ENCODE peak calls at places on chromosomes 2 and 18, in six cellular contexts. One of them, this sample, is unnamed.

GRCh38 chr18:8501044-8501443 is 108.2 kb upstream of the RAB12 start:
- DNase-seq in activated effector memory CD4-positive, alpha-beta T cell treated with anti-CD3 and anti-CD28 coated beads, Interleukin-2, amount 50 U/mL, for 16 hours: no peak
- DNase-seq in NCI-H1092 treated with DMSO at 0.1 percent for 48 hours: peak; percentile 48
- DNase-seq in NCI-H774: peak; percentile 51
- DNase-seq in GM23248: no peak
- DNase-seq in ecto neural progenitor cell: no peak
- DNase-seq in this sample: no peak

GRCh38 chr2:207833265-207833751 is 63.6 kb upstream of the FZD5 start:
- DNase-seq in activated effector memory CD4-positive, alpha-beta T cell treated with anti-CD3 and anti-CD28 coated beads, Interleukin-2, amount 50 U/mL, for 16 hours: no peak
- DNase-seq in NCI-H1092 treated with DMSO at 0.1 percent for 48 hours: no peak
- DNase-seq in NCI-H774: no peak
- DNase-seq in GM23248: peak; percentile 21
- DNase-seq in ecto neural progenitor cell: no peak
- DNase-seq in this sample: no peak

GRCh38 chr2:127104881-127105655 is 1.9 kb downstream of the BIN1 start:
- DNase-seq in activated effector memory CD4-positive, alpha-beta T cell treated with anti-CD3 and anti-CD28 coated beads, Interleukin-2, amount 50 U/mL, for 16 hours: peak; percentile 58
- DNase-seq in NCI-H1092 treated with DMSO at 0.1 percent for 48 hours: no peak
- DNase-seq in NCI-H774: no peak
- DNase-seq in GM23248: peak; percentile 28
- DNase-seq in ecto neural progenitor cell: no peak
- DNase-seq in this sample: no peak

GRCh38 chr2:63122921-63123320 is 72.3 kb downstream of the OTX1 start:
- DNase-seq in activated effector memory CD4-positive, alpha-beta T cell treated with anti-CD3 and anti-CD28 coated beads, Interleukin-2, amount 50 U/mL, for 16 hours: no peak
- DNase-seq in NCI-H1092 treated with DMSO at 0.1 percent for 48 hours: no peak
- DNase-seq in NCI-H774: no peak
- DNase-seq in GM23248: no peak
- DNase-seq in ecto neural progenitor cell: no peak
- DNase-seq in this sample: no peak

GRCh38 chr2:112048887-112049286 is 6.2 kb upstream of the TMEM87B start:
- DNase-seq in activated effector memory CD4-positive, alpha-beta T cell treated with anti-CD3 and anti-CD28 coated beads, Interleukin-2, amount 50 U/mL, for 16 hours: no peak
- DNase-seq in NCI-H1092 treated with DMSO at 0.1 percent for 48 hours: peak; percentile 37
- DNase-seq in NCI-H774: peak; percentile 23
- DNase-seq in GM23248: peak; percentile 66
- DNase-seq in ecto neural progenitor cell: no peak
- DNase-seq in this sample: peak; percentile 45

GRCh38 chr2:3461781-3462492 is 57.4 kb downstream of the ADI1 start:
- DNase-seq in activated effector memory CD4-positive, alpha-beta T cell treated with anti-CD3 and anti-CD28 coated beads, Interleukin-2, amount 50 U/mL, for 16 hours: peak; percentile 52
- DNase-seq in NCI-H1092 treated with DMSO at 0.1 percent for 48 hours: peak; percentile 11
- DNase-seq in NCI-H774: peak; percentile 16
- DNase-seq in GM23248: peak; percentile 68
- DNase-seq in ecto neural progenitor cell: no peak
- DNase-seq in this sample: peak; percentile 65

GRCh38 chr2:102080451-102081054 is 62.0 kb upstream of the IL1R1 start:
- DNase-seq in activated effector memory CD4-positive, alpha-beta T cell treated with anti-CD3 and anti-CD28 coated beads, Interleukin-2, amount 50 U/mL, for 16 hours: no peak
- DNase-seq in NCI-H1092 treated with DMSO at 0.1 percent for 48 hours: no peak
- DNase-seq in NCI-H774: no peak
- DNase-seq in GM23248: peak; percentile 72
- DNase-seq in ecto neural progenitor cell: no peak
- DNase-seq in this sample: no peak

GRCh38 chr2:28403388-28403956 is 10.8 kb downstream of the FOSL2 start:
- DNase-seq in activated effector memory CD4-positive, alpha-beta T cell treated with anti-CD3 and anti-CD28 coated beads, Interleukin-2, amount 50 U/mL, for 16 hours: no peak
- DNase-seq in NCI-H1092 treated with DMSO at 0.1 percent for 48 hours: no peak
- DNase-seq in NCI-H774: no peak
- DNase-seq in GM23248: no peak
- DNase-seq in ecto neural progenitor cell: no peak
- DNase-seq in this sample: no peak

GRCh38 chr2:123116595-123116994 is 908.5 kb upstream of the CNTNAP5 start:
- DNase-seq in activated effector memory CD4-positive, alpha-beta T cell treated with anti-CD3 and anti-CD28 coated beads, Interleukin-2, amount 50 U/mL, for 16 hours: no peak
- DNase-seq in NCI-H1092 treated with DMSO at 0.1 percent for 48 hours: no peak
- DNase-seq in NCI-H774: no peak
- DNase-seq in GM23248: no peak
- DNase-seq in ecto neural progenitor cell: no peak
- DNase-seq in this sample: no peak

GRCh38 chr2:174337337-174338154 is 2.8 kb downstream of the SP9 start:
- DNase-seq in activated effector memory CD4-positive, alpha-beta T cell treated with anti-CD3 and anti-CD28 coated beads, Interleukin-2, amount 50 U/mL, for 16 hours: peak; percentile 75
- DNase-seq in NCI-H1092 treated with DMSO at 0.1 percent for 48 hours: no peak
- DNase-seq in NCI-H774: no peak
- DNase-seq in GM23248: no peak
- DNase-seq in ecto neural progenitor cell: peak; percentile 81
- DNase-seq in this sample: no peak

GRCh38 chr2:20314562-20315521 is 35.8 kb downstream of the PUM2 start:
- DNase-seq in activated effector memory CD4-positive, alpha-beta T cell treated with anti-CD3 and anti-CD28 coated beads, Interleukin-2, amount 50 U/mL, for 16 hours: no peak
- DNase-seq in NCI-H1092 treated with DMSO at 0.1 percent for 48 hours: no peak
- DNase-seq in NCI-H774: no peak
- DNase-seq in GM23248: peak; percentile 35
- DNase-seq in ecto neural progenitor cell: no peak
- DNase-seq in this sample: no peak

GRCh38 chr2:1156526-1156925 is 205.9 kb downstream of the SNTG2 start:
- DNase-seq in activated effector memory CD4-positive, alpha-beta T cell treated with anti-CD3 and anti-CD28 coated beads, Interleukin-2, amount 50 U/mL, for 16 hours: no peak
- DNase-seq in NCI-H1092 treated with DMSO at 0.1 percent for 48 hours: no peak
- DNase-seq in NCI-H774: no peak
- DNase-seq in GM23248: no peak
- DNase-seq in ecto neural progenitor cell: no peak
- DNase-seq in this sample: no peak

GRCh38 chr2:43623052-43623451 is 14.0 kb upstream of the PLEKHH2 start:
- DNase-seq in activated effector memory CD4-positive, alpha-beta T cell treated with anti-CD3 and anti-CD28 coated beads, Interleukin-2, amount 50 U/mL, for 16 hours: no peak
- DNase-seq in NCI-H1092 treated with DMSO at 0.1 percent for 48 hours: no peak
- DNase-seq in NCI-H774: no peak
- DNase-seq in GM23248: peak; percentile 23
- DNase-seq in ecto neural progenitor cell: no peak
- DNase-seq in this sample: no peak

GRCh38 chr18:27860011-27860410 is 316.9 kb downstream of the CDH2 start:
- DNase-seq in activated effector memory CD4-positive, alpha-beta T cell treated with anti-CD3 and anti-CD28 coated beads, Interleukin-2, amount 50 U/mL, for 16 hours: no peak
- DNase-seq in NCI-H1092 treated with DMSO at 0.1 percent for 48 hours: peak; percentile 26
- DNase-seq in NCI-H774: no peak
- DNase-seq in GM23248: no peak
- DNase-seq in ecto neural progenitor cell: no peak
- DNase-seq in this sample: no peak

GRCh38 chr2:184215745-184216144 is 382.6 kb upstream of the ZNF804A start:
- DNase-seq in activated effector memory CD4-positive, alpha-beta T cell treated with anti-CD3 and anti-CD28 coated beads, Interleukin-2, amount 50 U/mL, for 16 hours: no peak
- DNase-seq in NCI-H1092 treated with DMSO at 0.1 percent for 48 hours: no peak
- DNase-seq in NCI-H774: no peak
- DNase-seq in GM23248: no peak
- DNase-seq in ecto neural progenitor cell: no peak
- DNase-seq in this sample: no peak

GRCh38 chr2:236638707-236639106 is 69.1 kb downstream of the ACKR3 start:
- DNase-seq in activated effector memory CD4-positive, alpha-beta T cell treated with anti-CD3 and anti-CD28 coated beads, Interleukin-2, amount 50 U/mL, for 16 hours: no peak
- DNase-seq in NCI-H1092 treated with DMSO at 0.1 percent for 48 hours: no peak
- DNase-seq in NCI-H774: no peak
- DNase-seq in GM23248: no peak
- DNase-seq in ecto neural progenitor cell: peak; percentile 44
- DNase-seq in this sample: no peak

GRCh38 chr18:4096501-4096900 is 358.6 kb downstream of the DLGAP1 start:
- DNase-seq in activated effector memory CD4-positive, alpha-beta T cell treated with anti-CD3 and anti-CD28 coated beads, Interleukin-2, amount 50 U/mL, for 16 hours: no peak
- DNase-seq in NCI-H1092 treated with DMSO at 0.1 percent for 48 hours: no peak
- DNase-seq in NCI-H774: no peak
- DNase-seq in GM23248: peak; percentile 68
- DNase-seq in ecto neural progenitor cell: no peak
- DNase-seq in this sample: peak; percentile 2

GRCh38 chr18:56221195-56222065 is 417.0 kb downstream of the TXNL1 start:
- DNase-seq in activated effector memory CD4-positive, alpha-beta T cell treated with anti-CD3 and anti-CD28 coated beads, Interleukin-2, amount 50 U/mL, for 16 hours: no peak
- DNase-seq in NCI-H1092 treated with DMSO at 0.1 percent for 48 hours: no peak
- DNase-seq in NCI-H774: no peak
- DNase-seq in GM23248: peak; percentile 39
- DNase-seq in ecto neural progenitor cell: no peak
- DNase-seq in this sample: no peak

GRCh38 chr2:5696741-5697521 is 4.7 kb downstream of the SOX11 start:
- DNase-seq in activated effector memory CD4-positive, alpha-beta T cell treated with anti-CD3 and anti-CD28 coated beads, Interleukin-2, amount 50 U/mL, for 16 hours: no peak
- DNase-seq in NCI-H1092 treated with DMSO at 0.1 percent for 48 hours: peak; percentile 49
- DNase-seq in NCI-H774: peak; percentile 42
- DNase-seq in GM23248: peak; percentile 44
- DNase-seq in ecto neural progenitor cell: peak; percentile 76
- DNase-seq in this sample: no peak

GRCh38 chr2:171109020-171109419 is 51.7 kb downstream of the TLK1 start:
- DNase-seq in activated effector memory CD4-positive, alpha-beta T cell treated with anti-CD3 and anti-CD28 coated beads, Interleukin-2, amount 50 U/mL, for 16 hours: no peak
- DNase-seq in NCI-H1092 treated with DMSO at 0.1 percent for 48 hours: no peak
- DNase-seq in NCI-H774: no peak
- DNase-seq in GM23248: no peak
- DNase-seq in ecto neural progenitor cell: no peak
- DNase-seq in this sample: no peak

GRCh38 chr2:219567791-219568361 is 3.5 kb downstream of the OBSL1 start:
- DNase-seq in activated effector memory CD4-positive, alpha-beta T cell treated with anti-CD3 and anti-CD28 coated beads, Interleukin-2, amount 50 U/mL, for 16 hours: no peak
- DNase-seq in NCI-H1092 treated with DMSO at 0.1 percent for 48 hours: no peak
- DNase-seq in NCI-H774: no peak
- DNase-seq in GM23248: no peak
- DNase-seq in ecto neural progenitor cell: no peak
- DNase-seq in this sample: no peak

GRCh38 chr2:32558492-32558891 is 69.4 kb upstream of the TTC27 start:
- DNase-seq in activated effector memory CD4-positive, alpha-beta T cell treated with anti-CD3 and anti-CD28 coated beads, Interleukin-2, amount 50 U/mL, for 16 hours: no peak
- DNase-seq in NCI-H1092 treated with DMSO at 0.1 percent for 48 hours: no peak
- DNase-seq in NCI-H774: no peak
- DNase-seq in GM23248: no peak
- DNase-seq in ecto neural progenitor cell: no peak
- DNase-seq in this sample: no peak

GRCh38 chr2:23235292-23235691 is 149.7 kb upstream of the KLHL29 start:
- DNase-seq in activated effector memory CD4-positive, alpha-beta T cell treated with anti-CD3 and anti-CD28 coated beads, Interleukin-2, amount 50 U/mL, for 16 hours: no peak
- DNase-seq in NCI-H1092 treated with DMSO at 0.1 percent for 48 hours: no peak
- DNase-seq in NCI-H774: no peak
- DNase-seq in GM23248: peak; percentile 92
- DNase-seq in ecto neural progenitor cell: no peak
- DNase-seq in this sample: peak; percentile 50

GRCh38 chr2:48440103-48440390 is 89.9 kb upstream of the STON1 start:
- DNase-seq in activated effector memory CD4-positive, alpha-beta T cell treated with anti-CD3 and anti-CD28 coated beads, Interleukin-2, amount 50 U/mL, for 16 hours: no peak
- DNase-seq in NCI-H1092 treated with DMSO at 0.1 percent for 48 hours: no peak
- DNase-seq in NCI-H774: no peak
- DNase-seq in GM23248: no peak
- DNase-seq in ecto neural progenitor cell: no peak
- DNase-seq in this sample: no peak

GRCh38 chr2:159558479-159558878 is 57.9 kb downstream of the BAZ2B start:
- DNase-seq in activated effector memory CD4-positive, alpha-beta T cell treated with anti-CD3 and anti-CD28 coated beads, Interleukin-2, amount 50 U/mL, for 16 hours: no peak
- DNase-seq in NCI-H1092 treated with DMSO at 0.1 percent for 48 hours: no peak
- DNase-seq in NCI-H774: no peak
- DNase-seq in GM23248: no peak
- DNase-seq in ecto neural progenitor cell: no peak
- DNase-seq in this sample: no peak